ENCODE peak calls at places on chromosomes 4 and X, in ten cellular contexts. One of them, this sample, is unnamed.

GRCh38 chr4:2545321-2546013 is 9.0 kb downstream of the FAM193A start:
- DNase-seq in uterus: no peak
- DNase-seq in fibroblast of gingiva: no peak
- DNase-seq in ELF-1: no peak
- DNase-seq in choroid plexus epithelial cell: no peak
- DNase-seq in right cardiac atrium: no peak
- DNase-seq in activated T-helper 1 cell treated with Interleukin-2 at 50 U/mL for 16 hours: no peak
- DNase-seq in astrocyte: no peak
- DNase-seq in memory B cell: no peak
- DNase-seq in neural crest cell: no peak
- DNase-seq in this sample: no peak

GRCh38 chr4:142356118-142356759 is 489.9 kb downstream of the INPP4B start:
- DNase-seq in uterus: no peak
- DNase-seq in astrocyte: no peak
- DNase-seq in neural crest cell: no peak
- DNase-seq in ELF-1: no peak
- DNase-seq in right cardiac atrium: no peak
- DNase-seq in activated T-helper 1 cell treated with Interleukin-2 at 50 U/mL for 16 hours: no peak
- DNase-seq in memory B cell: no peak
- DNase-seq in choroid plexus epithelial cell: no peak
- DNase-seq in fibroblast of gingiva: no peak
- DNase-seq in this sample: no peak

GRCh38 chr4:112082954-112083586 is 62.2 kb upstream of the FAM241A start:
- DNase-seq in memory B cell: no peak
- DNase-seq in astrocyte: peak
- DNase-seq in choroid plexus epithelial cell: peak
- DNase-seq in fibroblast of gingiva: peak
- DNase-seq in uterus: no peak
- DNase-seq in neural crest cell: no peak
- DNase-seq in right cardiac atrium: no peak
- DNase-seq in activated T-helper 1 cell treated with Interleukin-2 at 50 U/mL for 16 hours: no peak
- DNase-seq in ELF-1: no peak
- DNase-seq in this sample: no peak

GRCh38 chr4:118718511-118719170 is 33.4 kb downstream of the METTL14 start:
- DNase-seq in astrocyte: no peak
- DNase-seq in ELF-1: no peak
- DNase-seq in activated T-helper 1 cell treated with Interleukin-2 at 50 U/mL for 16 hours: no peak
- DNase-seq in right cardiac atrium: no peak
- DNase-seq in memory B cell: no peak
- DNase-seq in fibroblast of gingiva: no peak
- DNase-seq in uterus: no peak
- DNase-seq in neural crest cell: no peak
- DNase-seq in choroid plexus epithelial cell: no peak
- DNase-seq in this sample: no peak

GRCh38 chrX:145856181-145856580 is 38.6 kb downstream of the SLITRK2 start:
- DNase-seq in uterus: no peak
- DNase-seq in activated T-helper 1 cell treated with Interleukin-2 at 50 U/mL for 16 hours: no peak
- DNase-seq in right cardiac atrium: no peak
- DNase-seq in choroid plexus epithelial cell: no peak
- DNase-seq in neural crest cell: no peak
- DNase-seq in fibroblast of gingiva: no peak
- DNase-seq in ELF-1: no peak
- DNase-seq in memory B cell: no peak
- DNase-seq in astrocyte: no peak
- DNase-seq in this sample: no peak

GRCh38 chr4:38565271-38566199 is 98.5 kb upstream of the KLF3 start:
- DNase-seq in astrocyte: peak
- DNase-seq in neural crest cell: no peak
- DNase-seq in fibroblast of gingiva: peak
- DNase-seq in uterus: no peak
- DNase-seq in right cardiac atrium: peak
- DNase-seq in activated T-helper 1 cell treated with Interleukin-2 at 50 U/mL for 16 hours: no peak
- DNase-seq in ELF-1: no peak
- DNase-seq in choroid plexus epithelial cell: peak
- DNase-seq in memory B cell: no peak
- DNase-seq in this sample: no peak

GRCh38 chr4:23388259-23388658 is 501.6 kb downstream of the PPARGC1A start:
- DNase-seq in neural crest cell: no peak
- DNase-seq in right cardiac atrium: peak
- DNase-seq in choroid plexus epithelial cell: no peak
- DNase-seq in ELF-1: no peak
- DNase-seq in memory B cell: no peak
- DNase-seq in astrocyte: no peak
- DNase-seq in activated T-helper 1 cell treated with Interleukin-2 at 50 U/mL for 16 hours: no peak
- DNase-seq in fibroblast of gingiva: no peak
- DNase-seq in uterus: no peak
- DNase-seq in this sample: no peak

GRCh38 chr4:155571184-155571944 is 95.3 kb upstream of the GUCY1A1 start:
- DNase-seq in choroid plexus epithelial cell: no peak
- DNase-seq in fibroblast of gingiva: peak
- DNase-seq in ELF-1: no peak
- DNase-seq in activated T-helper 1 cell treated with Interleukin-2 at 50 U/mL for 16 hours: no peak
- DNase-seq in right cardiac atrium: no peak
- DNase-seq in memory B cell: no peak
- DNase-seq in uterus: no peak
- DNase-seq in neural crest cell: no peak
- DNase-seq in astrocyte: no peak
- DNase-seq in this sample: no peak

GRCh38 chr4:159435561-159436023 is 332.7 kb downstream of the RAPGEF2 start:
- DNase-seq in neural crest cell: no peak
- DNase-seq in astrocyte: no peak
- DNase-seq in choroid plexus epithelial cell: no peak
- DNase-seq in activated T-helper 1 cell treated with Interleukin-2 at 50 U/mL for 16 hours: no peak
- DNase-seq in fibroblast of gingiva: no peak
- DNase-seq in right cardiac atrium: no peak
- DNase-seq in ELF-1: no peak
- DNase-seq in uterus: no peak
- DNase-seq in memory B cell: no peak
- DNase-seq in this sample: no peak

GRCh38 chr4:151484396-151485102 is 75.6 kb downstream of the FHIP1A start:
- DNase-seq in choroid plexus epithelial cell: peak
- DNase-seq in neural crest cell: no peak
- DNase-seq in fibroblast of gingiva: peak
- DNase-seq in memory B cell: no peak
- DNase-seq in activated T-helper 1 cell treated with Interleukin-2 at 50 U/mL for 16 hours: no peak
- DNase-seq in right cardiac atrium: no peak
- DNase-seq in astrocyte: peak
- DNase-seq in uterus: no peak
- DNase-seq in ELF-1: peak
- DNase-seq in this sample: no peak

GRCh38 chr4:163679189-163679588 is 184.7 kb downstream of the TMA16 start:
- DNase-seq in choroid plexus epithelial cell: peak
- DNase-seq in right cardiac atrium: no peak
- DNase-seq in fibroblast of gingiva: no peak
- DNase-seq in astrocyte: peak
- DNase-seq in neural crest cell: no peak
- DNase-seq in uterus: no peak
- DNase-seq in memory B cell: no peak
- DNase-seq in ELF-1: no peak
- DNase-seq in activated T-helper 1 cell treated with Interleukin-2 at 50 U/mL for 16 hours: no peak
- DNase-seq in this sample: no peak

GRCh38 chr4:150001815-150002214 is 76.4 kb upstream of the DCLK2 start:
- DNase-seq in astrocyte: peak
- DNase-seq in memory B cell: no peak
- DNase-seq in fibroblast of gingiva: no peak
- DNase-seq in activated T-helper 1 cell treated with Interleukin-2 at 50 U/mL for 16 hours: no peak
- DNase-seq in ELF-1: no peak
- DNase-seq in neural crest cell: no peak
- DNase-seq in right cardiac atrium: no peak
- DNase-seq in uterus: no peak
- DNase-seq in choroid plexus epithelial cell: peak
- DNase-seq in this sample: no peak

GRCh38 chr4:121192500-121192899 is 28.4 kb upstream of the TNIP3 start:
- DNase-seq in activated T-helper 1 cell treated with Interleukin-2 at 50 U/mL for 16 hours: no peak
- DNase-seq in choroid plexus epithelial cell: peak
- DNase-seq in memory B cell: peak
- DNase-seq in uterus: no peak
- DNase-seq in neural crest cell: peak
- DNase-seq in fibroblast of gingiva: peak
- DNase-seq in right cardiac atrium: no peak
- DNase-seq in astrocyte: no peak
- DNase-seq in ELF-1: peak
- DNase-seq in this sample: no peak

GRCh38 chrX:142095816-142096215 is 109.3 kb downstream of the MAGEC2 start:
- DNase-seq in uterus: no peak
- DNase-seq in neural crest cell: no peak
- DNase-seq in right cardiac atrium: no peak
- DNase-seq in memory B cell: no peak
- DNase-seq in fibroblast of gingiva: no peak
- DNase-seq in astrocyte: no peak
- DNase-seq in choroid plexus epithelial cell: peak
- DNase-seq in ELF-1: no peak
- DNase-seq in activated T-helper 1 cell treated with Interleukin-2 at 50 U/mL for 16 hours: no peak
- DNase-seq in this sample: no peak

This sample was measured in stimulated activated naive B cell treated with anti-CD40 and anti-IgM and Interleukin-4, amounts not matched to agents 10 μg/mL and 1 μg/mL and 100 μg/mL, for 72 hours.